ENCODE peak calls at places on chromosomes 5 and 9, in five cellular contexts. One of them, this sample, is unnamed.

GRCh38 chr9:87276851-87277251 is 220.8 kb upstream of the DAPK1 start:
- DNase-seq in endodermal cell: no peak
- DNase-seq in heart left ventricle: no peak
- DNase-seq in CD8-positive, alpha-beta memory T cell: no peak
- DNase-seq in mammary epithelial cell: peak; percentile 39
- DNase-seq in this sample: no peak

GRCh38 chr9:124660341-124660801 is 110.7 kb downstream of the NR6A1 start:
- DNase-seq in endodermal cell: peak; percentile 66
- DNase-seq in heart left ventricle: no peak
- DNase-seq in CD8-positive, alpha-beta memory T cell: no peak
- DNase-seq in mammary epithelial cell: peak; percentile 67
- DNase-seq in this sample: no peak

GRCh38 chr5:101024299-101024698 is 121.2 kb upstream of the ST8SIA4 start:
- DNase-seq in endodermal cell: no peak
- DNase-seq in heart left ventricle: no peak
- DNase-seq in CD8-positive, alpha-beta memory T cell: no peak
- DNase-seq in mammary epithelial cell: no peak
- DNase-seq in this sample: no peak

GRCh38 chr5:64210866-64211265 is 45.2 kb downstream of the RNF180 start:
- DNase-seq in endodermal cell: no peak
- DNase-seq in heart left ventricle: no peak
- DNase-seq in CD8-positive, alpha-beta memory T cell: no peak
- DNase-seq in mammary epithelial cell: peak; percentile 84
- DNase-seq in this sample: no peak

GRCh38 chr5:156950716-156951115 is 12.3 kb downstream of the TIMD4 start:
- DNase-seq in endodermal cell: no peak
- DNase-seq in heart left ventricle: no peak
- DNase-seq in CD8-positive, alpha-beta memory T cell: no peak
- DNase-seq in mammary epithelial cell: no peak
- DNase-seq in this sample: no peak

GRCh38 chr5:61461412-61461811 is 129.4 kb downstream of the ZSWIM6 start:
- DNase-seq in endodermal cell: no peak
- DNase-seq in heart left ventricle: no peak
- DNase-seq in CD8-positive, alpha-beta memory T cell: no peak
- DNase-seq in mammary epithelial cell: no peak
- DNase-seq in this sample: no peak

GRCh38 chr5:175709276-175709781 is 51.5 kb downstream of the HRH2 start:
- DNase-seq in endodermal cell: peak; percentile 15
- DNase-seq in heart left ventricle: no peak
- DNase-seq in CD8-positive, alpha-beta memory T cell: no peak
- DNase-seq in mammary epithelial cell: no peak
- DNase-seq in this sample: no peak

GRCh38 chr9:20624201-20625002 is 2.1 kb upstream of the MLLT3 start:
- DNase-seq in endodermal cell: peak; percentile 77
- DNase-seq in heart left ventricle: peak; percentile 34
- DNase-seq in CD8-positive, alpha-beta memory T cell: peak; percentile 16
- DNase-seq in mammary epithelial cell: peak; percentile 57
- DNase-seq in this sample: no peak

GRCh38 chr5:67292201-67292940 is 95.8 kb upstream of the CD180 start:
- DNase-seq in endodermal cell: no peak
- DNase-seq in heart left ventricle: no peak
- DNase-seq in CD8-positive, alpha-beta memory T cell: no peak
- DNase-seq in mammary epithelial cell: no peak
- DNase-seq in this sample: no peak
- H3K9me3 ChIP-seq in endodermal cell: no peaks in the 10 kb centered on the region
- H3K9me3 ChIP-seq in heart left ventricle: no peaks in the 10 kb centered on the region
- H3K9me3 ChIP-seq in CD8-positive, alpha-beta memory T cell: no peaks in the 10 kb centered on the region
- H3K9me3 ChIP-seq in mammary epithelial cell: no peaks in the 10 kb centered on the region
- H3K9me3 ChIP-seq in this sample: no peaks in the 10 kb centered on the region

GRCh38 chr5:160743027-160743426 is 109.0 kb downstream of the ATP10B start:
- DNase-seq in endodermal cell: no peak
- DNase-seq in heart left ventricle: no peak
- DNase-seq in CD8-positive, alpha-beta memory T cell: no peak
- DNase-seq in mammary epithelial cell: no peak
- DNase-seq in this sample: no peak

GRCh38 chr5:160742446-160742845 is 109.6 kb downstream of the ATP10B start:
- DNase-seq in endodermal cell: no peak
- DNase-seq in heart left ventricle: no peak
- DNase-seq in CD8-positive, alpha-beta memory T cell: no peak
- DNase-seq in mammary epithelial cell: no peak
- DNase-seq in this sample: no peak

GRCh38 chr5:160747963-160748362 is 104.0 kb downstream of the ATP10B start:
- DNase-seq in endodermal cell: no peak
- DNase-seq in heart left ventricle: no peak
- DNase-seq in CD8-positive, alpha-beta memory T cell: no peak
- DNase-seq in mammary epithelial cell: no peak
- DNase-seq in this sample: no peak

GRCh38 chr5:160747559-160747958 is 104.5 kb downstream of the ATP10B start:
- DNase-seq in endodermal cell: no peak
- DNase-seq in heart left ventricle: no peak
- DNase-seq in CD8-positive, alpha-beta memory T cell: no peak
- DNase-seq in mammary epithelial cell: no peak
- DNase-seq in this sample: no peak

DNA sequence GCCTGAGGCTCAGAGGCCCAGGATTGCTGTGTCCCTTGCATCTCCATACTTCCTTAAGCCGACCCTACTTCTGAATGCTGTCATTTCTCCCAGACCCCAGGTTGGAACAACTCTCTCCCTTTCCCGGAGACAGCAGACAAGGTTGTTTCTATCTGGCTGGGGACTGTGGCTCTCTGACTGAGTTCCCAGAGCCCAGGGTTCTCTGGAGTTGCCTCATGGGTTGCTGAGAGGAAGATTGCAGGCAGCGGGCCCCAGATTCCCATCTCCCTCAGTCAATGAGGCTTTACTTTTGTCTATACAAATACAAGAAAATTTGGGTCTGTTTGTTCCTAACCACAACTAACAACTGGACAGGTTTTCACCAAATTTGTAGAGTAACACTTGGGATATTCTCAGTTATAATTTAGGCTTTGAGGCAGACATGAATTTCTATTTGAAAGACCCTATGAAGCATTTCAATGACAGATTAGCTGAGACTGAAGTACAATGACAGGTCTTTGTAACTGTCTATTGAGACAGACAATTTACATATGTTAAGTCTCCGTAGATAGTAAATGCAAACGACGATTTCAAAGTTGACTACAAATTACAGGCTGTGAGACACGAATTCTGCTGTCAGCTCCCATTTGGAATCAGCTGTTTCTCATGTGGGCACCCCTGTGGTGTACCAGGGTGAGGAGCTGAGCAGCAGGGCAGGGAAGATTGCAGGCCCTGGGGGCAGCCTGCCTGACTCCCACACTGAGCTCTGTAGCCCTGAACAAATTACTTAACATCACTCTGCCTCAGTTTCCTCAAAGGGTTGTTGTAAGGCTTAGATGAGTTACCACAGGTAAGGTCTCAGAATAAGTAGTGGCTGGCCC is 107.5 kb downstream of the ATP10B start:
- DNase-seq in endodermal cell: no peak
- DNase-seq in heart left ventricle: no peak
- DNase-seq in CD8-positive, alpha-beta memory T cell: no peak
- DNase-seq in mammary epithelial cell: no peak
- DNase-seq in this sample: no peak
- H3K9me3 ChIP-seq in endodermal cell: no peaks in the 10 kb centered on the region
- H3K9me3 ChIP-seq in heart left ventricle: no peaks in the 10 kb centered on the region
- H3K9me3 ChIP-seq in CD8-positive, alpha-beta memory T cell: no peaks in the 10 kb centered on the region
- H3K9me3 ChIP-seq in mammary epithelial cell: no peaks in the 10 kb centered on the region
- H3K9me3 ChIP-seq in this sample: no peaks in the 10 kb centered on the region

DNA sequence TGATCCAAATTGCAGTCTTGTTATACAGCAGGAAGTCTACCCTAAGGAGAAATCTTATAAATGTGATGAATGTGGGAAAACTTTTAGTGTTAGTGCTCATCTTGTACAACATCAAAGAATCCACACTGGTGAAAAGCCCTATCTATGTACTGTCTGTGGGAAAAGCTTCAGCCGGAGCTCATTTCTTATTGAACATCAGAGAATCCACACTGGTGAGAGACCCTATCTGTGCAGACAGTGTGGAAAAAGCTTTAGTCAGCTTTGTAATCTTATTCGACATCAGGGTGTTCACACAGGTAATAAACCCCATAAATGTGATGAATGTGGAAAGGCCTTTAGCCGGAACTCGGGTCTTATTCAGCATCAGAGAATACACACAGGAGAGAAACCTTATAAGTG is 10.4 kb downstream of the ZNF189 start:
- DNase-seq in endodermal cell: no peak
- DNase-seq in heart left ventricle: no peak
- DNase-seq in CD8-positive, alpha-beta memory T cell: no peak
- DNase-seq in mammary epithelial cell: no peak
- DNase-seq in this sample: no peak
- H3K9me3 ChIP-seq in endodermal cell: peaks cover 85% of the 10 kb centered on the region
- H3K9me3 ChIP-seq in heart left ventricle: peaks cover 100% of the 10 kb centered on the region
- H3K9me3 ChIP-seq in CD8-positive, alpha-beta memory T cell: peaks cover 55% of the 10 kb centered on the region
- H3K9me3 ChIP-seq in mammary epithelial cell: peaks cover 59% of the 10 kb centered on the region
- H3K9me3 ChIP-seq in this sample: peaks cover 45% of the 10 kb centered on the region

DNA sequence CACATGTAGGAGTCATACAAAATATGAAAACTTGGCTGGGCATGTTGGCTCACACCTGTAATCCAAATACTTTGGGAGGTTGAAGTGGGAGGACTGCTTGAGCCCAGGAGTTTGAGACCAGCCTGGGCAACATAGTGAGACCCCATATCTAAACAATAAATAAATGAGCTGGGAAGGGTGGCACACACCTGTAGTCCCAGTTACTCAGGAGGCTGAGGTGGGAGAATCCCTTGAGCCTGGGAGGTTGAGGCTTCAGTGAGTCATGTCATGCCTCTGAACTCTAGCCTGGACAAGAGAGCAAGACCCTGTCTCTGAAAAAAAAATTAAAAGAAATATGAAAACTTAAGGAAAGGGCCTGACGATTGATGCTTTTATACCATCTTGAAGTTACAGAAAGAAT is 112.4 kb upstream of the RAI14 start:
- DNase-seq in endodermal cell: no peak
- DNase-seq in heart left ventricle: no peak
- DNase-seq in CD8-positive, alpha-beta memory T cell: no peak
- DNase-seq in mammary epithelial cell: no peak
- DNase-seq in this sample: no peak
- H3K9me3 ChIP-seq in endodermal cell: peaks cover 51% of the 10 kb centered on the region
- H3K9me3 ChIP-seq in heart left ventricle: peaks cover 25% of the 10 kb centered on the region
- H3K9me3 ChIP-seq in CD8-positive, alpha-beta memory T cell: no peaks in the 10 kb centered on the region
- H3K9me3 ChIP-seq in mammary epithelial cell: no peaks in the 10 kb centered on the region
- H3K9me3 ChIP-seq in this sample: no peaks in the 10 kb centered on the region

This sample was measured in T-helper 17 cell.